ENCODE peak calls at places on chromosomes 5 and 9, in eight cellular contexts. V, O, C, H, D, J, X and W are unnamed samples.

GRCh38 chr5:1762121-1762877 is 37.3 kb downstream of the MRPL36 start:
- DNase-seq in V (no peak), O (no peak), C (peak), H (peak), D (no peak), J (peak), X (no peak), W (peak)

GRCh38 chr9:114034176-114034575 is 43.9 kb downstream of the AMBP start:
- DNase-seq in V (no peak), O (no peak), C (no peak), H (peak), D (no peak), J (no peak), X (no peak), W (no peak)

GRCh38 chr5:174947548-174947947 is 223.2 kb downstream of the MSX2 start:
- DNase-seq in V (no peak), O (no peak), C (no peak), H (no peak), D (no peak), J (no peak), X (no peak), W (no peak)

GRCh38 chr5:98470747-98471146 is 302.7 kb upstream of the RGMB start:
- DNase-seq in V (no peak), O (no peak), C (no peak), H (no peak), D (no peak), J (no peak), X (no peak), W (no peak)

GRCh38 chr9:114093761-114094505 is 5.2 kb downstream of the KIF12 start:
- DNase-seq in V (no peak), O (no peak), C (no peak), H (no peak), D (no peak), J (no peak), X (no peak), W (peak)

GRCh38 chr5:57117601-57118000 is 56.3 kb upstream of the GPBP1 start:
- DNase-seq in V (no peak), O (no peak), C (no peak), H (peak), D (no peak), J (no peak), X (no peak), W (no peak)

GRCh38 chr5:33091571-33092363 is 349.0 kb upstream of the TARS1 start:
- DNase-seq in V (no peak), O (no peak), C (no peak), H (no peak), D (no peak), J (no peak), X (peak), W (no peak)

GRCh38 chr5:10505517-10506095 is 58.3 kb upstream of the ANKRD33B start:
- DNase-seq in V (no peak), O (no peak), C (no peak), H (no peak), D (no peak), J (no peak), X (no peak), W (no peak)

GRCh38 chr5:150789943-150790611 is 11.5 kb downstream of the SMIM3 start:
- DNase-seq in V (peak), O (peak), C (no peak), H (no peak), D (no peak), J (peak), X (peak), W (peak)

GRCh38 chr5:128081111-128081865 is 2.3 kb upstream of the SLC12A2 start:
- DNase-seq in V (no peak), O (no peak), C (no peak), H (no peak), D (no peak), J (no peak), X (no peak), W (no peak)

GRCh38 chr5:86143837-86144236 is 473.9 kb upstream of the COX7C start:
- DNase-seq in V (no peak), O (no peak), C (no peak), H (no peak), D (peak), J (no peak), X (no peak), W (no peak)

GRCh38 chr5:1799110-1799601 is 481 bp downstream of the MRPL36 start:
- DNase-seq in V (no peak), O (no peak), C (no peak), H (no peak), D (no peak), J (peak), X (peak), W (no peak)

GRCh38 chr5:104347119-104347708 is 784.6 kb upstream of the NUDT12 start:
- DNase-seq in V (peak), O (no peak), C (no peak), H (no peak), D (no peak), J (peak), X (peak), W (no peak)

GRCh38 chr5:155263381-155263780 is 249.8 kb downstream of the KIF4B start:
- DNase-seq in V (no peak), O (no peak), C (no peak), H (no peak), D (no peak), J (no peak), X (no peak), W (no peak)

GRCh38 chr9:129059796-129060785 is 20.8 kb upstream of the DOLPP1 start:
- DNase-seq in V (no peak), O (no peak), C (no peak), H (no peak), D (peak), J (no peak), X (no peak), W (no peak)

GRCh38 chr9:114484854-114485443 is 20.3 kb downstream of the WHRN start:
- DNase-seq in V (no peak), O (no peak), C (no peak), H (no peak), D (no peak), J (no peak), X (peak), W (no peak)

GRCh38 chr5:68419637-68420452 is 204.3 kb downstream of the PIK3R1 start:
- DNase-seq in V (peak), O (no peak), C (no peak), H (no peak), D (peak), J (peak), X (no peak), W (no peak)

GRCh38 chr5:104189909-104190308 is 627.3 kb upstream of the NUDT12 start:
- DNase-seq in V (peak), O (no peak), C (no peak), H (no peak), D (no peak), J (no peak), X (peak), W (no peak)

GRCh38 chr9:134413890-134414731 is 87.9 kb downstream of the RXRA start:
- DNase-seq in V (no peak), O (peak), C (no peak), H (peak), D (peak), J (no peak), X (peak), W (peak)

GRCh38 chr5:2196416-2196815 is 313.7 kb upstream of the IRX4 start:
- DNase-seq in V (no peak), O (no peak), C (no peak), H (peak), D (no peak), J (no peak), X (no peak), W (no peak)

GRCh38 chr9:70421272-70422180 is 7.1 kb upstream of the KLF9 start:
- DNase-seq in V (no peak), O (no peak), C (no peak), H (no peak), D (no peak), J (peak), X (peak), W (no peak)

GRCh38 chr9:110351009-110351467 is 13.4 kb upstream of the TXNDC8 start:
- DNase-seq in V (peak), O (no peak), C (no peak), H (no peak), D (no peak), J (no peak), X (peak), W (no peak)

GRCh38 chr9:127714916-127715442 is 484 bp downstream of the PTRH1 start:
- DNase-seq in V (no peak), O (no peak), C (no peak), H (no peak), D (no peak), J (no peak), X (no peak), W (peak)

GRCh38 chr5:124040799-124041198 is 528.8 kb downstream of the CSNK1G3 start:
- DNase-seq in V (no peak), O (peak), C (no peak), H (no peak), D (no peak), J (no peak), X (peak), W (no peak)

GRCh38 chr9:70761139-70761538 is 346.7 kb upstream of the KLF9 start:
- DNase-seq in V (peak), O (no peak), C (no peak), H (no peak), D (no peak), J (no peak), X (no peak), W (no peak)

GRCh38 chr5:125228358-125228757 is 481.9 kb upstream of the ZNF608 start:
- DNase-seq in V (peak), O (no peak), C (no peak), H (no peak), D (no peak), J (no peak), X (no peak), W (no peak)

GRCh38 chr5:39424751-39425524 is at the start of gene DAB2:
- DNase-seq in V (peak), O (peak), C (peak), H (peak), D (peak), J (no peak), X (peak), W (peak)

GRCh38 chr9:137802021-137802420 is 75.6 kb upstream of the CACNA1B start:
- DNase-seq in V (no peak), O (no peak), C (no peak), H (no peak), D (no peak), J (no peak), X (no peak), W (peak)

GRCh38 chr9:135307314-135307713 is 172.3 kb upstream of the PPP1R26 start:
- DNase-seq in V (no peak), O (no peak), C (no peak), H (peak), D (no peak), J (no peak), X (no peak), W (no peak)

GRCh38 chr9:136527721-136528710 is 17.8 kb downstream of the NOTCH1 start:
- DNase-seq in V (peak), O (no peak), C (no peak), H (no peak), D (no peak), J (peak), X (no peak), W (no peak)

GRCh38 chr9:13139641-13140171 is 139.8 kb downstream of the MPDZ start:
- DNase-seq in V (peak), O (no peak), C (no peak), H (no peak), D (no peak), J (no peak), X (peak), W (no peak)

GRCh38 chr5:117393125-117393524 is 818.5 kb upstream of the SEMA6A start:
- DNase-seq in V (no peak), O (no peak), C (no peak), H (no peak), D (no peak), J (no peak), X (no peak), W (no peak)

GRCh38 chr5:69502375-69503143 is 10.0 kb downstream of the OCLN start:
- DNase-seq in V (no peak), O (no peak), C (no peak), H (no peak), D (no peak), J (no peak), X (peak), W (no peak)

GRCh38 chr5:146076455-146076854 is 28.9 kb downstream of the PLAC8L1 start:
- DNase-seq in V (no peak), O (no peak), C (no peak), H (no peak), D (no peak), J (no peak), X (no peak), W (no peak)

GRCh38 chr5:58452566-58453258 is 7.2 kb downstream of the PLK2 start:
- DNase-seq in V (no peak), O (no peak), C (no peak), H (no peak), D (no peak), J (no peak), X (peak), W (no peak)

GRCh38 chr9:3981897-3982296 is 318.0 kb downstream of the GLIS3 start:
- DNase-seq in V (no peak), O (no peak), C (no peak), H (no peak), D (no peak), J (no peak), X (no peak), W (no peak)

GRCh38 chr9:137522746-137523455 is 27.3 kb downstream of the PNPLA7 start:
- DNase-seq in V (no peak), O (no peak), C (no peak), H (no peak), D (no peak), J (no peak), X (no peak), W (no peak)

GRCh38 chr5:50535393-50535792 is 94.3 kb upstream of the EMB start:
- DNase-seq in V (no peak), O (no peak), C (no peak), H (no peak), D (no peak), J (no peak), X (no peak), W (no peak)

GRCh38 chr5:14364576-14365472 is 216.8 kb upstream of the OTULINL start:
- DNase-seq in V (no peak), O (no peak), C (peak), H (no peak), D (no peak), J (peak), X (no peak), W (no peak)
- TF ChIP-seq CTCF in V (peak), O (peak), C (peak), H (peak), D (peak), J (peak), X (peak), W (peak)

DNA sequence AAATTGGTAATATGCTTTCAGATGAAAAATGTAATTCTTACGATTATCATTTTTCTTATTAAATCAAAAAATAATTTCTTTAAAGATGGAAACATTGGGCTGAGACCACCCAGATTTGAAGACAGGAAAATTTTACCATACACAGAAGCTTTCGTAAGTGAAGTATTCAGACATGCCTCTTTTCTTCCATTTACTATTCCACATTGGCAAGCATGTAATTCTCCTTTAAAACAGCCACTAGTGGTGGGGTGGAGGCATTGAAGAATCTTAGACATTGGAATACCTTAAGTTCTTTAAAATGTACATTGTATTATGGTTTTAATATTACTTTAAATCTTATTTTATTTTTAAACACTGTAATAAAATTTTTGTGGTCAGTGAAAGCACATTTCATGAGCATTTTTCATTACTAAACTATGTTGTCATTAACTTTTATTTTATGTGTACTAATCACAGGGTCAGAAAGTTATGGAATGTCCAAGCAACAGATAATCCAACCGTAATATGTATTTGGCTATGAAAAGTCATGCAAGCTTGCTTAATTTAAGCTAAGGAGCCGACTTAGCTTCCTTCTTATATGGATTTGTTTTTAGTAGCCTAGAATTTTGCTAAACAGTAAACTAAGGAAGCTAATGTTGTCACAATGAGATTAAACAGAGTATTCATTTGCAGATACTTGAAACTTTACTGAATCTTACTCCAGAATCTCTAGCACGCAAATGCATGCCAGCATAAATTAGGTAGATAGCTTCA is 97.4 kb upstream of the ALDH1A1 start:
- DNase-seq in V (no peak), O (no peak), C (no peak), H (no peak), D (no peak), J (no peak), X (peak), W (no peak)
- TF ChIP-seq CTCF in V (no peak), O (no peak), C (peak), H (no peak), D (no peak), J (no peak), X (no peak), W (peak)

GRCh38 chr9:95264954-95265615 is 52.4 kb downstream of the FANCC start:
- DNase-seq in V (peak), O (no peak), C (no peak), H (no peak), D (no peak), J (no peak), X (peak), W (no peak)
- TF ChIP-seq CTCF in V (peak), O (peak), C (peak), H (peak), D (peak), J (peak), X (peak), W (peak)

GRCh38 chr5:14166437-14166836 is 23.3 kb downstream of the TRIO start:
- DNase-seq in V (no peak), O (no peak), C (no peak), H (no peak), D (no peak), J (no peak), X (no peak), W (no peak)
- TF ChIP-seq CTCF in V (no peak), O (no peak), C (no peak), H (no peak), D (no peak), J (no peak), X (no peak), W (no peak)

GRCh38 chr5:73438048-73438896 is 10.3 kb downstream of the FOXD1 start:
- DNase-seq in V (no peak), O (no peak), C (no peak), H (no peak), D (no peak), J (no peak), X (no peak), W (no peak)

GRCh38 chr5:73435640-73436534 is 12.7 kb downstream of the FOXD1 start:
- DNase-seq in V (no peak), O (no peak), C (no peak), H (no peak), D (no peak), J (no peak), X (no peak), W (no peak)

GRCh38 chr5:73438897-73439470 is 9.6 kb downstream of the FOXD1 start:
- DNase-seq in V (no peak), O (no peak), C (no peak), H (no peak), D (no peak), J (no peak), X (no peak), W (no peak)

GRCh38 chr5:73436535-73437125 is 11.9 kb downstream of the FOXD1 start:
- DNase-seq in V (no peak), O (no peak), C (no peak), H (no peak), D (no peak), J (no peak), X (no peak), W (no peak)

DNA sequence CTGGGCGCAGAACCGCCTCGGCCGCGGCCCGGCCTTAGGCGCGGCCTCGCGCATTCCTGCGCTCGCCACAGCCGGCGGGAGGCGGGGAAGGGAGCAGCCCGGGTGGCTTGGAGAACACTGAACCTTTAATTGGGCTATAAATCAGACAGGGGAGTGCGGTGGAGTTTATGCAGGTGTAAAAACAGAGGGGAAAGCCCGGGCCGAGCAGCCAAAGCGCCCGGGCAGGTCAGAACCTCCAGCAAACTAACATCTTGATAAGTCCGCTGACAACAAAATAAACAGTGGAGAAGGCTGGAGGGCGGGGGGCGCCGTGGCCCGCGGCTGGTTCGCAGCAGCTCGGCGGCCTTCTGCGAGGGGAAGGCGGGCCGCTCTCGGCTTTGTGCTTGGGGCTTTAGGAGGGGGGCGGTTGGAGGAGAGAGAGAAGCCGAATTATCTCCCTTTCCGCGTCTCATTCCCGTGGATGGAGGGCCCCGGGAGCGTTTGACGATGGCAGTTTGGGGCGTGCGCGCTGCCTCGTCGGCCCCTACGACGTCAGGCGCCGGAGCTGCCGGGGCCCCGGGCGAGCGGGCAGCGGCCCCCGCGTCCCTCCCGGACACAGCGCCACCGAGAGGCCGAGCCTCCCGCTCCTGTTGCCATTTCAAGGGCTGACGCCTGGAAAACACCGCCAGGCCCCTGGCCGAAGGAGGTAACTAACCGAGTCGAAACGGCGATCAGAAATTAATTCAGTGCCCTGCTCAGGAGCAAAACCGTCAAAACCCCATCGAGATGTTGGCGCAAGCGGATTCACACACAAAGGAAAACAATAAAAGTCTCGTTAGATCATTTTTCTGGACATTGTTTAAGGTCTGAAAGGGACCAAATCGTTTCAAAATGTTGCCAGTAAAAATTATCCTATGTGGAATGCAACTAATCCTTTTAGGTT is 11.2 kb downstream of the FOXD1 start:
- DNase-seq in V (peak), O (peak), C (peak), H (peak), D (no peak), J (no peak), X (peak), W (peak)
- TF ChIP-seq CTCF in V (peak), O (no peak), C (peak), H (peak), D (no peak), J (no peak), X (peak), W (peak)

GRCh38 chr9:97856857-97857602 is 4.0 kb downstream of the FOXE1 start:
- DNase-seq in V (no peak), O (no peak), C (no peak), H (peak), D (no peak), J (no peak), X (no peak), W (no peak)
- TF ChIP-seq CTCF in V (no peak), O (no peak), C (no peak), H (no peak), D (no peak), J (no peak), X (no peak), W (no peak)